ENCODE peak calls at places on chromosomes 12 and 14, in nine cellular contexts. One of them, this sample, is unnamed.

GRCh38 chr14:58430156-58430555 is 2.6 kb downstream of the KIAA0586 start:
- DNase-seq in hypothalamus: no peak
- DNase-seq in mucosa of descending colon: no peak
- DNase-seq in LoVo: no peak
- DNase-seq in NCI-H1092: no peak
- DNase-seq in RPMI7951: peak; percentile 55
- DNase-seq in NCI-H187: no peak
- DNase-seq in COR-L47: no peak
- DNase-seq in activated T-cell treated with anti-CD3 and anti-CD28 coated beads for 4 hours: no peak
- DNase-seq in this sample: no peak

GRCh38 chr12:44507471-44507870 is 368.6 kb downstream of the NELL2 start:
- DNase-seq in hypothalamus: no peak
- DNase-seq in mucosa of descending colon: no peak
- DNase-seq in LoVo: no peak
- DNase-seq in NCI-H1092: no peak
- DNase-seq in RPMI7951: peak; percentile 0
- DNase-seq in NCI-H187: no peak
- DNase-seq in COR-L47: no peak
- DNase-seq in activated T-cell treated with anti-CD3 and anti-CD28 coated beads for 4 hours: no peak
- DNase-seq in this sample: no peak

GRCh38 chr12:67137256-67137655 is 131.9 kb upstream of the CAND1 start:
- DNase-seq in hypothalamus: no peak
- DNase-seq in mucosa of descending colon: no peak
- DNase-seq in LoVo: no peak
- DNase-seq in NCI-H1092: no peak
- DNase-seq in RPMI7951: no peak
- DNase-seq in NCI-H187: no peak
- DNase-seq in COR-L47: no peak
- DNase-seq in activated T-cell treated with anti-CD3 and anti-CD28 coated beads for 4 hours: no peak
- DNase-seq in this sample: no peak

GRCh38 chr12:95922231-95922630 is 20.2 kb downstream of the CCDC38 start:
- DNase-seq in hypothalamus: no peak
- DNase-seq in mucosa of descending colon: no peak
- DNase-seq in LoVo: no peak
- DNase-seq in NCI-H1092: no peak
- DNase-seq in RPMI7951: peak; percentile 14
- DNase-seq in NCI-H187: no peak
- DNase-seq in COR-L47: no peak
- DNase-seq in activated T-cell treated with anti-CD3 and anti-CD28 coated beads for 4 hours: no peak
- DNase-seq in this sample: no peak

GRCh38 chr14:106459971-106460730 is 933.8 kb downstream of the TMEM121 start:
- DNase-seq in hypothalamus: no peak
- DNase-seq in mucosa of descending colon: no peak
- DNase-seq in LoVo: peak; percentile 27
- DNase-seq in NCI-H1092: no peak
- DNase-seq in RPMI7951: peak; percentile 1
- DNase-seq in NCI-H187: no peak
- DNase-seq in COR-L47: peak; percentile 61
- DNase-seq in activated T-cell treated with anti-CD3 and anti-CD28 coated beads for 4 hours: peak; percentile 48
- DNase-seq in this sample: peak; percentile 56

GRCh38 chr14:61130512-61131260 is 149.6 kb downstream of the SLC38A6 start:
- DNase-seq in hypothalamus: no peak
- DNase-seq in mucosa of descending colon: no peak
- DNase-seq in LoVo: no peak
- DNase-seq in NCI-H1092: no peak
- DNase-seq in RPMI7951: no peak
- DNase-seq in NCI-H187: peak; percentile 81
- DNase-seq in COR-L47: no peak
- DNase-seq in activated T-cell treated with anti-CD3 and anti-CD28 coated beads for 4 hours: no peak
- DNase-seq in this sample: no peak

GRCh38 chr12:112599871-112600270 is 181.1 kb downstream of the PTPN11 start:
- DNase-seq in hypothalamus: no peak
- DNase-seq in mucosa of descending colon: no peak
- DNase-seq in LoVo: no peak
- DNase-seq in NCI-H1092: no peak
- DNase-seq in RPMI7951: peak; percentile 15
- DNase-seq in NCI-H187: no peak
- DNase-seq in COR-L47: no peak
- DNase-seq in activated T-cell treated with anti-CD3 and anti-CD28 coated beads for 4 hours: no peak
- DNase-seq in this sample: no peak

GRCh38 chr14:21070083-21070609 is at the start of gene ARHGEF40:
- DNase-seq in hypothalamus: peak; percentile 85
- DNase-seq in mucosa of descending colon: peak; percentile 67
- DNase-seq in LoVo: peak; percentile 23
- DNase-seq in NCI-H1092: peak; percentile 50
- DNase-seq in RPMI7951: peak; percentile 70
- DNase-seq in NCI-H187: no peak
- DNase-seq in COR-L47: no peak
- DNase-seq in activated T-cell treated with anti-CD3 and anti-CD28 coated beads for 4 hours: no peak
- DNase-seq in this sample: no peak

GRCh38 chr12:100669922-100670321 is 96.4 kb downstream of the GAS2L3 start:
- DNase-seq in hypothalamus: no peak
- DNase-seq in mucosa of descending colon: no peak
- DNase-seq in LoVo: no peak
- DNase-seq in NCI-H1092: no peak
- DNase-seq in RPMI7951: no peak
- DNase-seq in NCI-H187: no peak
- DNase-seq in COR-L47: no peak
- DNase-seq in activated T-cell treated with anti-CD3 and anti-CD28 coated beads for 4 hours: no peak
- DNase-seq in this sample: no peak

GRCh38 chr14:101495284-101495683 is 66.0 kb upstream of the DIO3 start:
- DNase-seq in hypothalamus: no peak
- DNase-seq in mucosa of descending colon: no peak
- DNase-seq in LoVo: no peak
- DNase-seq in NCI-H1092: no peak
- DNase-seq in RPMI7951: no peak
- DNase-seq in NCI-H187: no peak
- DNase-seq in COR-L47: no peak
- DNase-seq in activated T-cell treated with anti-CD3 and anti-CD28 coated beads for 4 hours: no peak
- DNase-seq in this sample: no peak

GRCh38 chr12:130849561-130850417 is 10.7 kb upstream of the STX2 start:
- DNase-seq in hypothalamus: no peak
- DNase-seq in mucosa of descending colon: no peak
- DNase-seq in LoVo: peak; percentile 59
- DNase-seq in NCI-H1092: no peak
- DNase-seq in RPMI7951: no peak
- DNase-seq in NCI-H187: no peak
- DNase-seq in COR-L47: no peak
- DNase-seq in activated T-cell treated with anti-CD3 and anti-CD28 coated beads for 4 hours: no peak
- DNase-seq in this sample: no peak

GRCh38 chr12:112261559-112261958 is 120.7 kb downstream of the HECTD4 start:
- DNase-seq in hypothalamus: no peak
- DNase-seq in mucosa of descending colon: no peak
- DNase-seq in LoVo: no peak
- DNase-seq in NCI-H1092: no peak
- DNase-seq in RPMI7951: no peak
- DNase-seq in NCI-H187: no peak
- DNase-seq in COR-L47: no peak
- DNase-seq in activated T-cell treated with anti-CD3 and anti-CD28 coated beads for 4 hours: no peak
- DNase-seq in this sample: no peak

GRCh38 chr12:106941481-106942156 is 14.1 kb upstream of the TMEM263 start:
- DNase-seq in hypothalamus: no peak
- DNase-seq in mucosa of descending colon: no peak
- DNase-seq in LoVo: no peak
- DNase-seq in NCI-H1092: no peak
- DNase-seq in RPMI7951: no peak
- DNase-seq in NCI-H187: no peak
- DNase-seq in COR-L47: no peak
- DNase-seq in activated T-cell treated with anti-CD3 and anti-CD28 coated beads for 4 hours: no peak
- DNase-seq in this sample: no peak

GRCh38 chr12:106040521-106040920 is 98.2 kb downstream of the NUAK1 start:
- DNase-seq in hypothalamus: no peak
- DNase-seq in mucosa of descending colon: no peak
- DNase-seq in LoVo: no peak
- DNase-seq in NCI-H1092: no peak
- DNase-seq in RPMI7951: no peak
- DNase-seq in NCI-H187: no peak
- DNase-seq in COR-L47: no peak
- DNase-seq in activated T-cell treated with anti-CD3 and anti-CD28 coated beads for 4 hours: no peak
- DNase-seq in this sample: no peak

GRCh38 chr14:24130717-24131548 is 474 bp downstream of the FITM1 start:
- DNase-seq in hypothalamus: no peak
- DNase-seq in mucosa of descending colon: no peak
- DNase-seq in LoVo: no peak
- DNase-seq in NCI-H1092: no peak
- DNase-seq in RPMI7951: no peak
- DNase-seq in NCI-H187: no peak
- DNase-seq in COR-L47: no peak
- DNase-seq in activated T-cell treated with anti-CD3 and anti-CD28 coated beads for 4 hours: no peak
- DNase-seq in this sample: no peak

GRCh38 chr12:67531519-67531918 is 117.0 kb upstream of the DYRK2 start:
- DNase-seq in hypothalamus: no peak
- DNase-seq in mucosa of descending colon: no peak
- DNase-seq in LoVo: no peak
- DNase-seq in NCI-H1092: no peak
- DNase-seq in RPMI7951: peak; percentile 14
- DNase-seq in NCI-H187: no peak
- DNase-seq in COR-L47: no peak
- DNase-seq in activated T-cell treated with anti-CD3 and anti-CD28 coated beads for 4 hours: no peak
- DNase-seq in this sample: no peak

GRCh38 chr12:49811136-49811535 is 17.1 kb downstream of the NCKAP5L start:
- DNase-seq in hypothalamus: no peak
- DNase-seq in mucosa of descending colon: no peak
- DNase-seq in LoVo: no peak
- DNase-seq in NCI-H1092: no peak
- DNase-seq in RPMI7951: no peak
- DNase-seq in NCI-H187: no peak
- DNase-seq in COR-L47: no peak
- DNase-seq in activated T-cell treated with anti-CD3 and anti-CD28 coated beads for 4 hours: no peak
- DNase-seq in this sample: no peak

GRCh38 chr14:50344831-50345563 is 32.9 kb downstream of the DMAC2L start:
- DNase-seq in hypothalamus: no peak
- DNase-seq in mucosa of descending colon: no peak
- DNase-seq in LoVo: no peak
- DNase-seq in NCI-H1092: no peak
- DNase-seq in RPMI7951: no peak
- DNase-seq in NCI-H187: no peak
- DNase-seq in COR-L47: no peak
- DNase-seq in activated T-cell treated with anti-CD3 and anti-CD28 coated beads for 4 hours: no peak
- DNase-seq in this sample: no peak

GRCh38 chr12:62113366-62114011 is 146.7 kb upstream of the USP15 start:
- DNase-seq in hypothalamus: no peak
- DNase-seq in mucosa of descending colon: no peak
- DNase-seq in LoVo: no peak
- DNase-seq in NCI-H1092: no peak
- DNase-seq in RPMI7951: no peak
- DNase-seq in NCI-H187: no peak
- DNase-seq in COR-L47: no peak
- DNase-seq in activated T-cell treated with anti-CD3 and anti-CD28 coated beads for 4 hours: no peak
- DNase-seq in this sample: no peak

GRCh38 chr14:69325646-69326265 is 65.8 kb downstream of the GALNT16 start:
- DNase-seq in hypothalamus: no peak
- DNase-seq in mucosa of descending colon: no peak
- DNase-seq in LoVo: no peak
- DNase-seq in NCI-H1092: no peak
- DNase-seq in RPMI7951: no peak
- DNase-seq in NCI-H187: no peak
- DNase-seq in COR-L47: no peak
- DNase-seq in activated T-cell treated with anti-CD3 and anti-CD28 coated beads for 4 hours: no peak
- DNase-seq in this sample: no peak

GRCh38 chr14:36293824-36294223 is 26.6 kb downstream of the MBIP start:
- DNase-seq in hypothalamus: no peak
- DNase-seq in mucosa of descending colon: no peak
- DNase-seq in LoVo: no peak
- DNase-seq in NCI-H1092: no peak
- DNase-seq in RPMI7951: no peak
- DNase-seq in NCI-H187: no peak
- DNase-seq in COR-L47: no peak
- DNase-seq in activated T-cell treated with anti-CD3 and anti-CD28 coated beads for 4 hours: no peak
- DNase-seq in this sample: no peak